ENCODE peak calls at places on chromosomes 5 and 9, in four cellular contexts. R is uterus; D is CD4-positive, alpha-beta T cell; U is adrenal gland. Q is an unnamed sample.
A peak's percentile ranks its signal among the peaks of the same experiment; 100 is the strongest.

GRCh38 chr5:168273056-168273980 is 18.1 kb upstream of the WWC1 start:
- DNase-seq in R (no peak), D (no peak), U (no peak), Q (no peak)

GRCh38 chr5:176530406-176530982 is 6.7 kb downstream of the RNF44 start:
- DNase-seq in R (no peak), D (no peak), U (no peak), Q (no peak)

GRCh38 chr5:148452499-148453193 is 68.9 kb downstream of the FBXO38 start:
- DNase-seq in R (no peak), D (no peak), U (no peak), Q (no peak)

GRCh38 chr5:144088211-144088965 is 82.1 kb downstream of the YIPF5 start:
- DNase-seq in R (no peak), D (no peak), U (no peak), Q (no peak)

GRCh38 chr5:16741007-16741406 is 124.2 kb upstream of the RETREG1 start:
- DNase-seq in R (no peak), D (no peak), U (no peak), Q (no peak)

GRCh38 chr5:156641690-156642089 is 208.4 kb upstream of the PPP1R2B start:
- DNase-seq in R (no peak), D (no peak), U (no peak), Q (no peak)

GRCh38 chr9:133716564-133717112 is 21.5 kb downstream of the SARDH start:
- DNase-seq in R (no peak), D (no peak), U (no peak), Q (no peak)

GRCh38 chr9:132584616-132585560 is 2.5 kb downstream of the BARHL1 start:
- DNase-seq in R (no peak), D (no peak), U (no peak), Q (no peak)

GRCh38 chr9:76219555-76220151 is 174.6 kb downstream of the RFK start:
- DNase-seq in R (no peak), D (no peak), U (no peak), Q (no peak)

GRCh38 chr5:38666668-38667498 is 110.4 kb upstream of the LIFR start:
- DNase-seq in R (no peak), D (no peak), U (peak; percentile 35), Q (no peak)
- TF ChIP-seq CTCF in R (peak; percentile 22), D (no peak), U (peak; percentile 62), Q (no peak)

GRCh38 chr9:129887210-129888084 is 52.2 kb downstream of the USP20 start:
- DNase-seq in R (peak; percentile 49), D (peak; percentile 31), U (no peak), Q (no peak)

GRCh38 chr9:129886226-129887174 is 51.2 kb downstream of the USP20 start:
- DNase-seq in R (no peak), D (peak; percentile 33), U (no peak), Q (no peak)

GRCh38 chr9:129884220-129885017 is 49.2 kb downstream of the USP20 start:
- DNase-seq in R (peak; percentile 84), D (peak; percentile 94), U (peak; percentile 87), Q (peak; percentile 78)

GRCh38 chr9:129885670-129886106 is 50.4 kb downstream of the USP20 start:
- DNase-seq in R (peak; percentile 93), D (peak; percentile 75), U (peak; percentile 93), Q (peak; percentile 85)

DNA sequence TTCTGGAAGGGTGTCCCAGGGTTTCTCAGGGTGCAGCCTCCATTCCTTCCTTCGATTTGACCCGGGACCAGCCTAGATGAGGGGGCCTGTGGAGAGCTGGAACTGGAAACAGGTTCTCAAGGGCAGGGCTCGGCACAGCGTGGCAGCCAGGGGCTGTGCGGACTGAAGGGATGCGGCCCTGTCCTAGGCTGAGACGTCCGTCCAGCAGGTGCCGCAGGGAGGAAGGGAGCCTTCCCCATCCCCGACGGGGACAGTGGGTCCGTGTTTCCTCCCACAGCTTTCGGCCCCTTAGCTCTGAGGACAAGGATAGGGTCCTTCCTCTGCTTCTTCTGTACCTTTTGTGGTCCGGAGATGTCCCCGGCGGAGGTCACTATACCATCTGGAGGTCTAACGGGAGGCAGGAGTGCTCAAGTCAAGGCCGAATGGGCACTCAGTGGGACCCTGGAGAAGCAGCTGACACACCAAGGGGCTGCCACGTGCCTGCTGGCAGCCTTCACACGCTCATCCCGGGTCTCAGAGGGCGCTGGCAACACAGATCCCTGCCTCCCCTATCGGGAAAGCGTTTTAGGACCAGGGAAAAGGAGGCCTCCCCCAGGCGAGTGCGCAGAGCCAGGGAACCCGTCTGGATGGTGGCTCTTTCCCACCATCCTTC is 49.9 kb downstream of the USP20 start:
- DNase-seq in R (peak; percentile 42), D (no peak), U (peak; percentile 72), Q (no peak)
- TF ChIP-seq CTCF in R (no peak), D (no peak), U (peak; percentile 64), Q (no peak)

GRCh38 chr9:99819484-99820329 is 2.0 kb upstream of the NR4A3 start:
- DNase-seq in R (peak; percentile 94), D (peak; percentile 87), U (peak; percentile 94), Q (peak; percentile 88)
- TF ChIP-seq CTCF in R (no peak), D (no peak), U (no peak), Q (no peak)

GRCh38 chr5:1009359-1010180 is 968 bp downstream of the NKD2 start:
- DNase-seq in R (peak; percentile 6), D (no peak), U (no peak), Q (peak; percentile 20)

GRCh38 chr5:1010181-1010510 is 1.5 kb downstream of the NKD2 start:
- DNase-seq in R (no peak), D (no peak), U (peak; percentile 12), Q (no peak)

GRCh38 chr5:1007681-1008450 is 736 bp upstream of the NKD2 start:
- DNase-seq in R (peak; percentile 15), D (no peak), U (peak; percentile 11), Q (peak; percentile 18)

GRCh38 chr5:1007221-1007680 is 1.4 kb upstream of the NKD2 start:
- DNase-seq in R (no peak), D (no peak), U (peak; percentile 9), Q (peak; percentile 19)

DNA sequence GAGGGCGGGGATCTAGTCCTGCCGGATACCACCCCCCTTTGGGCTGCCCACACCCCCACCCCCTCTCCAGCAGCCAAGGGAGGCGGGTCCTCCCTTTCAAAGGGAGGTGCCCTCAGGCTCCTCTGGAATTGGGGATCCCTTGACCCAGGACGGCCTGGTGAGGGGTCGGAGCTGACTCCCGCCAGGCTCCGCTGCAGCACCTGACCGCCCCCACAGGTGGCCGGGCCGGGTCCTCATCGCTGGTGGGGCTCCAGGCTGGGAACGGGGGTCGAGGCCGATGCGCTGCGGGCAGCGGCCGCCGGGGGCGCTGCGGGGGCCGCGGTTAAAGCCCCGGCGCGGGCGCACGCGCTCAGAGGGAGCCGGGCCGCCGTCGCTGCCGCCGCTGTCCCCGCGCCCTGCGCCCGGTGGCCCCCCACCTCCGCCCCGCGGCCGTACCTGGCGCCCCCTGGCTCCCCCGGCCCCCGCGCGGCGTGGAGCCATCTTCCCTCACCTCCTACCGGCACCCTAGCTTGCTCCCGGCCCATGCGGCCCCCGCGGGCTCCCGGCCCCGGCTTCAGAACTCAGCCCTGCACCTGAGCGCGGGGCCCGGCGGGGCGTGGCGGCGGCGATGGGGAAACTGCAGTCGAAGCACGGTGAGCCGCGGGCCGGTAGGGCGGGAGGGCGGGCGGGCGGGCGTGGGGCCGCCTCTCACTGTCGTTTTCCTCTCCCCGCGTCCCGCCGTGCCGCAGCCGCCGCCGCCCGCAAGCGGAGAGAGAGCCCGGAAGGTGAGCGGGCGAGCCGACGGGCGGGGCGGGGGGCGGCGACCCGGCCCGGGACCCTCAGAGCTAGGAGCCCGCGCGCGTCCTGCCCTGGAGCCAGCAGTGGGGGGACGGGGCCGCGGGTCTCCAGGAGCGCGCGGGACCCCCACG is at the start of gene NKD2:
- DNase-seq in R (peak; percentile 14), D (no peak), U (peak; percentile 13), Q (peak; percentile 79)
- TF ChIP-seq CTCF in R (no peak), D (peak; percentile 27), U (peak; percentile 74), Q (peak; percentile 71)

GRCh38 chr9:69542048-69542447 is 130.1 kb downstream of the APBA1 start:
- DNase-seq in R (no peak), D (no peak), U (no peak), Q (no peak)

GRCh38 chr9:69549310-69550202 is 122.6 kb downstream of the APBA1 start:
- DNase-seq in R (no peak), D (peak; percentile 3), U (peak; percentile 25), Q (no peak)

GRCh38 chr9:69548676-69549075 is 123.5 kb downstream of the APBA1 start:
- DNase-seq in R (no peak), D (no peak), U (no peak), Q (no peak)

GRCh38 chr9:69542942-69543704 is 129.0 kb downstream of the APBA1 start:
- DNase-seq in R (no peak), D (no peak), U (no peak), Q (no peak)

DNA sequence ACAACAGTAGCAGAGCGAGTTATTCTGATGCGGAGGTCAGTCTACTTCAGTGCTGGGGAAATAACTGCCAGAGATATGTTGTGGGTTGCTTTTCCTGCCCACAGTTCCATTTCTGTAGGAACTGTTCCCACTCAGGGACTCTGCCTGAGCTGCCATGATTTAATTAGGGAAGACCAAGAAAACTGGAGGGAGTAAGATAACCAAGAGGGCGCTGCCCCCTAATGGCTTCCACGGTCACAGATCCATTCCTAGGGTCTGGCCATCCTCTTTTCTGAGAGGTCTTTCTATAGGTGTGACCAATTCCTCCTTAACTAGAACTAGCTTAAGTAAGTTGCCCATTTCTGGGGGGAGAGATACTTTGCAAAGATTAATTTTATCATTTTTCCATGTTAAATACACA is 125.9 kb downstream of the APBA1 start:
- DNase-seq in R (no peak), D (no peak), U (no peak), Q (no peak)
- TF ChIP-seq CTCF in R (no peak), D (no peak), U (no peak), Q (no peak)

Q was measured in mesothelial cell of epicardium.